ENCODE peak calls at places on chromosomes 4 and X, in ten cellular contexts. One of them, this sample, is unnamed. For H3K4me1, the result is how much of the 10 kb centered on the place peaks cover.

GRCh38 chr4:152606800-152607577 is 71.1 kb upstream of the FBXW7 start:
- DNase-seq in heart right ventricle: no peak
- DNase-seq in SK-N-SH: peak
- DNase-seq in K562: no peak
- DNase-seq in left lung: no peak
- DNase-seq in HCT116: no peak
- DNase-seq in hepatocyte: no peak
- DNase-seq in pancreas: no peak
- DNase-seq in ovary: no peak
- DNase-seq in IMR-90: no peak
- DNase-seq in this sample: no peak

GRCh38 chr4:2935762-2936743 is 27.2 kb downstream of the NOP14 start:
- DNase-seq in pancreas: peak
- DNase-seq in SK-N-SH: no peak
- DNase-seq in ovary: peak
- DNase-seq in left lung: no peak
- DNase-seq in HCT116: peak
- DNase-seq in K562: peak
- DNase-seq in heart right ventricle: no peak
- DNase-seq in IMR-90: no peak
- DNase-seq in hepatocyte: peak
- DNase-seq in this sample: no peak

GRCh38 chrX:132809581-132809980 is 148.8 kb downstream of the HS6ST2 start:
- DNase-seq in left lung: no peak
- DNase-seq in HCT116: no peak
- DNase-seq in SK-N-SH: no peak
- DNase-seq in hepatocyte: no peak
- DNase-seq in ovary: no peak
- DNase-seq in pancreas: no peak
- DNase-seq in IMR-90: no peak
- DNase-seq in heart right ventricle: no peak
- DNase-seq in K562: no peak
- DNase-seq in this sample: no peak

GRCh38 chr4:53987761-53988171 is 76.6 kb downstream of the CHIC2 start:
- DNase-seq in heart right ventricle: no peak
- DNase-seq in left lung: no peak
- DNase-seq in pancreas: no peak
- DNase-seq in HCT116: peak
- DNase-seq in IMR-90: peak
- DNase-seq in ovary: no peak
- DNase-seq in SK-N-SH: no peak
- DNase-seq in K562: no peak
- DNase-seq in hepatocyte: peak
- DNase-seq in this sample: no peak

GRCh38 chrX:29617276-29617675 is 598.1 kb upstream of the MAGEB2 start:
- DNase-seq in left lung: no peak
- DNase-seq in heart right ventricle: no peak
- DNase-seq in HCT116: no peak
- DNase-seq in SK-N-SH: no peak
- DNase-seq in K562: no peak
- DNase-seq in pancreas: no peak
- DNase-seq in IMR-90: peak
- DNase-seq in hepatocyte: no peak
- DNase-seq in ovary: no peak
- DNase-seq in this sample: no peak

GRCh38 chr4:31408136-31408535 is 688.0 kb downstream of the PCDH7 start:
- DNase-seq in left lung: no peak
- DNase-seq in SK-N-SH: no peak
- DNase-seq in pancreas: no peak
- DNase-seq in IMR-90: no peak
- DNase-seq in HCT116: no peak
- DNase-seq in hepatocyte: no peak
- DNase-seq in heart right ventricle: no peak
- DNase-seq in ovary: no peak
- DNase-seq in K562: no peak
- DNase-seq in this sample: no peak

GRCh38 chr4:108370291-108370690 is 201.6 kb upstream of the LEF1 start:
- DNase-seq in ovary: no peak
- DNase-seq in left lung: no peak
- DNase-seq in HCT116: no peak
- DNase-seq in pancreas: no peak
- DNase-seq in heart right ventricle: no peak
- DNase-seq in IMR-90: no peak
- DNase-seq in hepatocyte: no peak
- DNase-seq in K562: no peak
- DNase-seq in SK-N-SH: no peak
- DNase-seq in this sample: no peak

GRCh38 chr4:5036239-5036638 is 15.0 kb upstream of the STK32B start:
- DNase-seq in SK-N-SH: no peak
- DNase-seq in left lung: no peak
- DNase-seq in ovary: no peak
- DNase-seq in IMR-90: peak
- DNase-seq in HCT116: no peak
- DNase-seq in hepatocyte: peak
- DNase-seq in K562: peak
- DNase-seq in pancreas: no peak
- DNase-seq in heart right ventricle: no peak
- DNase-seq in this sample: no peak

GRCh38 chrX:47936224-47936939 is 67.4 kb downstream of the ZNF182 start:
- DNase-seq in K562: peak
- DNase-seq in pancreas: no peak
- DNase-seq in heart right ventricle: no peak
- DNase-seq in HCT116: no peak
- DNase-seq in left lung: no peak
- DNase-seq in SK-N-SH: no peak
- DNase-seq in hepatocyte: peak
- DNase-seq in ovary: no peak
- DNase-seq in IMR-90: no peak
- DNase-seq in this sample: no peak

GRCh38 chr4:20445933-20446723 is 194.4 kb downstream of the SLIT2 start:
- DNase-seq in hepatocyte: no peak
- DNase-seq in K562: no peak
- DNase-seq in HCT116: no peak
- DNase-seq in heart right ventricle: no peak
- DNase-seq in SK-N-SH: no peak
- DNase-seq in IMR-90: peak
- DNase-seq in pancreas: no peak
- DNase-seq in left lung: no peak
- DNase-seq in ovary: no peak
- DNase-seq in this sample: no peak

GRCh38 chrX:110421499-110422455 is 63.1 kb downstream of the RTL9 start:
- DNase-seq in HCT116: no peak
- DNase-seq in pancreas: peak
- DNase-seq in heart right ventricle: no peak
- DNase-seq in SK-N-SH: no peak
- DNase-seq in IMR-90: no peak
- DNase-seq in K562: no peak
- DNase-seq in ovary: no peak
- DNase-seq in hepatocyte: no peak
- DNase-seq in left lung: no peak
- DNase-seq in this sample: no peak

GRCh38 chrX:46333550-46333949 is 211.7 kb downstream of the ZNF674 start:
- DNase-seq in K562: no peak
- DNase-seq in heart right ventricle: no peak
- DNase-seq in SK-N-SH: no peak
- DNase-seq in ovary: no peak
- DNase-seq in pancreas: no peak
- DNase-seq in HCT116: no peak
- DNase-seq in IMR-90: no peak
- DNase-seq in left lung: no peak
- DNase-seq in hepatocyte: no peak
- DNase-seq in this sample: no peak

GRCh38 chr4:140300271-140300970 is 73.0 kb upstream of the SCOC start:
- DNase-seq in ovary: no peak
- DNase-seq in IMR-90: peak
- DNase-seq in HCT116: peak
- DNase-seq in left lung: no peak
- DNase-seq in hepatocyte: peak
- DNase-seq in K562: no peak
- DNase-seq in SK-N-SH: no peak
- DNase-seq in pancreas: peak
- DNase-seq in heart right ventricle: no peak
- DNase-seq in this sample: no peak

GRCh38 chr4:1968667-1969295 is 40.0 kb downstream of the NELFA start:
- DNase-seq in heart right ventricle: no peak
- DNase-seq in ovary: no peak
- DNase-seq in SK-N-SH: no peak
- DNase-seq in K562: no peak
- DNase-seq in left lung: no peak
- DNase-seq in HCT116: no peak
- DNase-seq in pancreas: no peak
- DNase-seq in hepatocyte: no peak
- DNase-seq in IMR-90: no peak
- DNase-seq in this sample: no peak

GRCh38 chrX:100263650-100264049 is 146.4 kb downstream of the PCDH19 start:
- DNase-seq in ovary: no peak
- DNase-seq in left lung: no peak
- DNase-seq in hepatocyte: no peak
- DNase-seq in SK-N-SH: no peak
- DNase-seq in K562: no peak
- DNase-seq in pancreas: no peak
- DNase-seq in IMR-90: no peak
- DNase-seq in HCT116: no peak
- DNase-seq in heart right ventricle: no peak
- DNase-seq in this sample: no peak

GRCh38 chr4:90074322-90074886 is 52.8 kb upstream of the CCSER1 start:
- DNase-seq in ovary: no peak
- DNase-seq in SK-N-SH: no peak
- DNase-seq in K562: no peak
- DNase-seq in heart right ventricle: no peak
- DNase-seq in IMR-90: no peak
- DNase-seq in left lung: no peak
- DNase-seq in hepatocyte: no peak
- DNase-seq in pancreas: no peak
- DNase-seq in HCT116: no peak
- DNase-seq in this sample: no peak

GRCh38 chrX:129754266-129755024 is 15.7 kb downstream of the XPNPEP2 start:
- DNase-seq in pancreas: no peak
- DNase-seq in heart right ventricle: no peak
- DNase-seq in HCT116: no peak
- DNase-seq in K562: peak
- DNase-seq in left lung: no peak
- DNase-seq in IMR-90: no peak
- DNase-seq in hepatocyte: no peak
- DNase-seq in SK-N-SH: no peak
- DNase-seq in ovary: no peak
- DNase-seq in this sample: peak

DNA sequence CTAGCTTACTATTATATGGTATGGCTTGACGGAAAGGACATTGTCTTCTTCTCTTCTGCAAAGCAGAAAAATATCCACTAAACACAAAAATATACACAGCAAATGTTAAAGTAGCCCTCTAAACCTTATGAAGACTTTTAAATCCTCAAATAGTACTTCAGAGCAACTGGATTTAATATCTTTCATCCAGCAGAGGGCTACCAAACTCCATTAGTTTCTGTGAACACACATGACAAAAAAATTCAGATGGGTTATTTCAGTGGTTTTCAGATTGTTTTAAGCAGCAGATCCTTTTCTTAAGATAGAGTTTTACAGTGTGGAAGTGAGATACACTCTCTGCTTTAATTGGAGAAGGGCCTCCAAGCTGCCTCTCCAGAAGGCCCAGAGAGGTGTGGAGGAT is 56.6 kb downstream of the ANK2 start:
- DNase-seq in SK-N-SH: peak
- DNase-seq in left lung: no peak
- DNase-seq in IMR-90: peak
- DNase-seq in pancreas: no peak
- DNase-seq in HCT116: peak
- DNase-seq in heart right ventricle: no peak
- DNase-seq in ovary: no peak
- DNase-seq in hepatocyte: peak
- DNase-seq in K562: no peak
- DNase-seq in this sample: no peak
- TF ChIP-seq CTCF in SK-N-SH: peak
- TF ChIP-seq CTCF in left lung: no peak
- TF ChIP-seq CTCF in IMR-90: peak
- TF ChIP-seq CTCF in pancreas: peak
- TF ChIP-seq CTCF in HCT116: peak
- TF ChIP-seq CTCF in heart right ventricle: peak
- TF ChIP-seq CTCF in ovary: peak
- TF ChIP-seq CTCF in hepatocyte: peak
- TF ChIP-seq CTCF in K562: no peak
- TF ChIP-seq CTCF in this sample: peak

GRCh38 chr4:15006416-15007024 is 4.2 kb downstream of the CPEB2 start:
- DNase-seq in hepatocyte: no peak
- DNase-seq in IMR-90: peak
- DNase-seq in ovary: no peak
- DNase-seq in HCT116: no peak
- DNase-seq in left lung: no peak
- DNase-seq in heart right ventricle: no peak
- DNase-seq in K562: no peak
- DNase-seq in pancreas: no peak
- DNase-seq in SK-N-SH: no peak
- DNase-seq in this sample: no peak
- H3K27ac ChIP-seq in hepatocyte: no peak
- H3K27ac ChIP-seq in IMR-90: no peak
- H3K27ac ChIP-seq in ovary: no peak
- H3K27ac ChIP-seq in HCT116: no peak
- H3K27ac ChIP-seq in left lung: peak
- H3K27ac ChIP-seq in heart right ventricle: peak
- H3K27ac ChIP-seq in K562: no peak
- H3K27ac ChIP-seq in pancreas: peak
- H3K27ac ChIP-seq in SK-N-SH: peak
- H3K27ac ChIP-seq in this sample: peak

GRCh38 chrX:65674351-65674893 is 7.0 kb downstream of the MSN start:
- DNase-seq in ovary: no peak
- DNase-seq in left lung: no peak
- DNase-seq in K562: no peak
- DNase-seq in SK-N-SH: no peak
- DNase-seq in IMR-90: peak
- DNase-seq in pancreas: no peak
- DNase-seq in heart right ventricle: no peak
- DNase-seq in HCT116: no peak
- DNase-seq in hepatocyte: no peak
- DNase-seq in this sample: no peak
- H3K4me1 ChIP-seq in ovary: under half
- H3K4me1 ChIP-seq in left lung: half or more
- H3K4me1 ChIP-seq in K562: half or more
- H3K4me1 ChIP-seq in SK-N-SH: under half
- H3K4me1 ChIP-seq in IMR-90: under half
- H3K4me1 ChIP-seq in pancreas: under half
- H3K4me1 ChIP-seq in heart right ventricle: half or more
- H3K4me1 ChIP-seq in HCT116: half or more
- H3K4me1 ChIP-seq in hepatocyte: under half
- H3K4me1 ChIP-seq in this sample: half or more

DNA sequence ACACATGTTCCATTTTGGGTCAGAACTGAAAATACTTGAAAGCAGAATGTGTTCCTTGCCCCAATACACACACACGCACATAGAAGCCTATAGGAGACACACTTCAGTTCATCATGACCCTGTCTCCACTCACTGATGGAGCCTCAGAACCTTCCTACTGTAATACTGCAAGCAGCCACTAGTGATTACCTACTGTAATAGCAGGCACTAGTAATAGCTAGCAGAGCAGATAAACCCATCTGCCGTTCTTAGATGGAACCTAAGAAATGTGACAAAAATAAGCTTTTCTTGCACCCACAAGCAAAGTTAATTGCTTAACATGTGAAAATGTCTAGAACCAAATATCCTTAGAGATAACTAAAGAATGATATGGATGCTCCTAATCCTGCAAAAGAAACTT is 13.6 kb downstream of the AMTN start:
- DNase-seq in IMR-90: no peak
- DNase-seq in hepatocyte: no peak
- DNase-seq in K562: no peak
- DNase-seq in ovary: no peak
- DNase-seq in pancreas: no peak
- DNase-seq in left lung: no peak
- DNase-seq in SK-N-SH: peak
- DNase-seq in heart right ventricle: no peak
- DNase-seq in HCT116: peak
- DNase-seq in this sample: no peak
- TF ChIP-seq CTCF in IMR-90: no peak
- TF ChIP-seq CTCF in hepatocyte: no peak
- TF ChIP-seq CTCF in K562: no peak
- TF ChIP-seq CTCF in ovary: no peak
- TF ChIP-seq CTCF in pancreas: no peak
- TF ChIP-seq CTCF in left lung: no peak
- TF ChIP-seq CTCF in SK-N-SH: peak
- TF ChIP-seq CTCF in heart right ventricle: no peak
- TF ChIP-seq CTCF in HCT116: no peak
- TF ChIP-seq CTCF in this sample: no peak